ENCODE peak calls at places on chromosomes 12 and 14, in five cellular contexts. One of them, this sample, is unnamed.

GRCh38 chr14:20332386-20332945 is 613 bp downstream of the CCNB1IP1 start:
- DNase-seq in epithelial cell of esophagus: peak; percentile 14
- DNase-seq in T-cell: no peak
- DNase-seq in stimulated activated CD8-positive, alpha-beta memory T cell treated with anti-CD3 and anti-CD28 coated beads, Interleukin-2, amount 100 ng/mL, for 1 hour: no peak
- DNase-seq in activated CD4-positive, alpha-beta memory T cell treated with anti-CD3 and anti-CD28 coated beads, Interleukin-2, amount 10 ng/mL, durations not matched to agents 7 days and 5 days: no peak
- DNase-seq in this sample: peak; percentile 30

GRCh38 chr14:32073537-32074189 is 3.4 kb upstream of the ARHGAP5 start:
- DNase-seq in epithelial cell of esophagus: peak; percentile 88
- DNase-seq in activated CD4-positive, alpha-beta memory T cell treated with anti-CD3 and anti-CD28 coated beads, Interleukin-2, amount 10 ng/mL, durations not matched to agents 7 days and 5 days: peak; percentile 54
- DNase-seq in T-cell: peak; percentile 12
- DNase-seq in stimulated activated CD8-positive, alpha-beta memory T cell treated with anti-CD3 and anti-CD28 coated beads, Interleukin-2, amount 100 ng/mL, for 1 hour: no peak
- DNase-seq in this sample: peak; percentile 82

GRCh38 chr14:78088941-78089340 is 81.2 kb upstream of the NRXN3 start:
- DNase-seq in epithelial cell of esophagus: no peak
- DNase-seq in stimulated activated CD8-positive, alpha-beta memory T cell treated with anti-CD3 and anti-CD28 coated beads, Interleukin-2, amount 100 ng/mL, for 1 hour: no peak
- DNase-seq in T-cell: no peak
- DNase-seq in activated CD4-positive, alpha-beta memory T cell treated with anti-CD3 and anti-CD28 coated beads, Interleukin-2, amount 10 ng/mL, durations not matched to agents 7 days and 5 days: no peak
- DNase-seq in this sample: peak; percentile 46

GRCh38 chr12:46406352-46407027 is 33.9 kb upstream of the SLC38A2 start:
- DNase-seq in T-cell: no peak
- DNase-seq in epithelial cell of esophagus: no peak
- DNase-seq in activated CD4-positive, alpha-beta memory T cell treated with anti-CD3 and anti-CD28 coated beads, Interleukin-2, amount 10 ng/mL, durations not matched to agents 7 days and 5 days: no peak
- DNase-seq in stimulated activated CD8-positive, alpha-beta memory T cell treated with anti-CD3 and anti-CD28 coated beads, Interleukin-2, amount 100 ng/mL, for 1 hour: no peak
- DNase-seq in this sample: no peak

GRCh38 chr12:121894633-121895032 is 6.0 kb downstream of the PSMD9 start:
- DNase-seq in activated CD4-positive, alpha-beta memory T cell treated with anti-CD3 and anti-CD28 coated beads, Interleukin-2, amount 10 ng/mL, durations not matched to agents 7 days and 5 days: no peak
- DNase-seq in T-cell: no peak
- DNase-seq in epithelial cell of esophagus: peak; percentile 50
- DNase-seq in stimulated activated CD8-positive, alpha-beta memory T cell treated with anti-CD3 and anti-CD28 coated beads, Interleukin-2, amount 100 ng/mL, for 1 hour: no peak
- DNase-seq in this sample: peak; percentile 38

GRCh38 chr12:99984271-99985128 is at the start of gene ANKS1B:
- DNase-seq in T-cell: no peak
- DNase-seq in epithelial cell of esophagus: peak; percentile 29
- DNase-seq in stimulated activated CD8-positive, alpha-beta memory T cell treated with anti-CD3 and anti-CD28 coated beads, Interleukin-2, amount 100 ng/mL, for 1 hour: no peak
- DNase-seq in activated CD4-positive, alpha-beta memory T cell treated with anti-CD3 and anti-CD28 coated beads, Interleukin-2, amount 10 ng/mL, durations not matched to agents 7 days and 5 days: no peak
- DNase-seq in this sample: peak; percentile 63

GRCh38 chr14:98623806-98624430 is 648.1 kb downstream of the BCL11B start:
- DNase-seq in T-cell: no peak
- DNase-seq in activated CD4-positive, alpha-beta memory T cell treated with anti-CD3 and anti-CD28 coated beads, Interleukin-2, amount 10 ng/mL, durations not matched to agents 7 days and 5 days: no peak
- DNase-seq in epithelial cell of esophagus: no peak
- DNase-seq in stimulated activated CD8-positive, alpha-beta memory T cell treated with anti-CD3 and anti-CD28 coated beads, Interleukin-2, amount 100 ng/mL, for 1 hour: no peak
- DNase-seq in this sample: no peak

GRCh38 chr12:96263449-96263902 is 69.3 kb downstream of the ELK3 start:
- DNase-seq in activated CD4-positive, alpha-beta memory T cell treated with anti-CD3 and anti-CD28 coated beads, Interleukin-2, amount 10 ng/mL, durations not matched to agents 7 days and 5 days: no peak
- DNase-seq in stimulated activated CD8-positive, alpha-beta memory T cell treated with anti-CD3 and anti-CD28 coated beads, Interleukin-2, amount 100 ng/mL, for 1 hour: no peak
- DNase-seq in T-cell: no peak
- DNase-seq in epithelial cell of esophagus: no peak
- DNase-seq in this sample: no peak

GRCh38 chr14:56273151-56273550 is 154.9 kb downstream of the PELI2 start:
- DNase-seq in activated CD4-positive, alpha-beta memory T cell treated with anti-CD3 and anti-CD28 coated beads, Interleukin-2, amount 10 ng/mL, durations not matched to agents 7 days and 5 days: no peak
- DNase-seq in epithelial cell of esophagus: no peak
- DNase-seq in stimulated activated CD8-positive, alpha-beta memory T cell treated with anti-CD3 and anti-CD28 coated beads, Interleukin-2, amount 100 ng/mL, for 1 hour: no peak
- DNase-seq in T-cell: no peak
- DNase-seq in this sample: peak; percentile 9

GRCh38 chr12:64696065-64696741 is 63.0 kb downstream of the GNS start:
- DNase-seq in activated CD4-positive, alpha-beta memory T cell treated with anti-CD3 and anti-CD28 coated beads, Interleukin-2, amount 10 ng/mL, durations not matched to agents 7 days and 5 days: no peak
- DNase-seq in stimulated activated CD8-positive, alpha-beta memory T cell treated with anti-CD3 and anti-CD28 coated beads, Interleukin-2, amount 100 ng/mL, for 1 hour: no peak
- DNase-seq in T-cell: no peak
- DNase-seq in epithelial cell of esophagus: peak; percentile 43
- DNase-seq in this sample: peak; percentile 42

GRCh38 chr14:106395460-106396050 is 869.2 kb downstream of the TMEM121 start:
- DNase-seq in epithelial cell of esophagus: no peak
- DNase-seq in activated CD4-positive, alpha-beta memory T cell treated with anti-CD3 and anti-CD28 coated beads, Interleukin-2, amount 10 ng/mL, durations not matched to agents 7 days and 5 days: no peak
- DNase-seq in stimulated activated CD8-positive, alpha-beta memory T cell treated with anti-CD3 and anti-CD28 coated beads, Interleukin-2, amount 100 ng/mL, for 1 hour: no peak
- DNase-seq in T-cell: peak; percentile 20
- DNase-seq in this sample: no peak

GRCh38 chr12:55742719-55743130 is at the start of gene GDF11:
- DNase-seq in stimulated activated CD8-positive, alpha-beta memory T cell treated with anti-CD3 and anti-CD28 coated beads, Interleukin-2, amount 100 ng/mL, for 1 hour: no peak
- DNase-seq in activated CD4-positive, alpha-beta memory T cell treated with anti-CD3 and anti-CD28 coated beads, Interleukin-2, amount 10 ng/mL, durations not matched to agents 7 days and 5 days: peak; percentile 76
- DNase-seq in T-cell: peak; percentile 45
- DNase-seq in epithelial cell of esophagus: peak; percentile 76
- DNase-seq in this sample: peak; percentile 73

GRCh38 chr12:116164976-116165425 is 112.5 kb downstream of the MED13L start:
- DNase-seq in T-cell: no peak
- DNase-seq in epithelial cell of esophagus: peak; percentile 82
- DNase-seq in activated CD4-positive, alpha-beta memory T cell treated with anti-CD3 and anti-CD28 coated beads, Interleukin-2, amount 10 ng/mL, durations not matched to agents 7 days and 5 days: no peak
- DNase-seq in stimulated activated CD8-positive, alpha-beta memory T cell treated with anti-CD3 and anti-CD28 coated beads, Interleukin-2, amount 100 ng/mL, for 1 hour: no peak
- DNase-seq in this sample: peak; percentile 59

GRCh38 chr12:104859144-104859543 is 98.9 kb downstream of the SLC41A2 start:
- DNase-seq in stimulated activated CD8-positive, alpha-beta memory T cell treated with anti-CD3 and anti-CD28 coated beads, Interleukin-2, amount 100 ng/mL, for 1 hour: no peak
- DNase-seq in activated CD4-positive, alpha-beta memory T cell treated with anti-CD3 and anti-CD28 coated beads, Interleukin-2, amount 10 ng/mL, durations not matched to agents 7 days and 5 days: no peak
- DNase-seq in T-cell: no peak
- DNase-seq in epithelial cell of esophagus: peak; percentile 27
- DNase-seq in this sample: peak; percentile 74

GRCh38 chr12:120761581-120761980 is 36.0 kb downstream of the ACADS start:
- DNase-seq in activated CD4-positive, alpha-beta memory T cell treated with anti-CD3 and anti-CD28 coated beads, Interleukin-2, amount 10 ng/mL, durations not matched to agents 7 days and 5 days: no peak
- DNase-seq in stimulated activated CD8-positive, alpha-beta memory T cell treated with anti-CD3 and anti-CD28 coated beads, Interleukin-2, amount 100 ng/mL, for 1 hour: no peak
- DNase-seq in T-cell: no peak
- DNase-seq in epithelial cell of esophagus: peak; percentile 99
- DNase-seq in this sample: peak; percentile 55

GRCh38 chr12:62446741-62447452 is 19.7 kb upstream of the MON2 start:
- DNase-seq in epithelial cell of esophagus: no peak
- DNase-seq in activated CD4-positive, alpha-beta memory T cell treated with anti-CD3 and anti-CD28 coated beads, Interleukin-2, amount 10 ng/mL, durations not matched to agents 7 days and 5 days: no peak
- DNase-seq in stimulated activated CD8-positive, alpha-beta memory T cell treated with anti-CD3 and anti-CD28 coated beads, Interleukin-2, amount 100 ng/mL, for 1 hour: no peak
- DNase-seq in T-cell: no peak
- DNase-seq in this sample: no peak

GRCh38 chr12:116534341-116535121 is 24.6 kb upstream of the MAP1LC3B2 start:
- DNase-seq in T-cell: no peak
- DNase-seq in stimulated activated CD8-positive, alpha-beta memory T cell treated with anti-CD3 and anti-CD28 coated beads, Interleukin-2, amount 100 ng/mL, for 1 hour: no peak
- DNase-seq in epithelial cell of esophagus: peak; percentile 51
- DNase-seq in activated CD4-positive, alpha-beta memory T cell treated with anti-CD3 and anti-CD28 coated beads, Interleukin-2, amount 10 ng/mL, durations not matched to agents 7 days and 5 days: no peak
- DNase-seq in this sample: peak; percentile 19

GRCh38 chr12:57300961-57301584 is 50.1 kb upstream of the STAC3 start:
- DNase-seq in T-cell: no peak
- DNase-seq in stimulated activated CD8-positive, alpha-beta memory T cell treated with anti-CD3 and anti-CD28 coated beads, Interleukin-2, amount 100 ng/mL, for 1 hour: no peak
- DNase-seq in activated CD4-positive, alpha-beta memory T cell treated with anti-CD3 and anti-CD28 coated beads, Interleukin-2, amount 10 ng/mL, durations not matched to agents 7 days and 5 days: no peak
- DNase-seq in epithelial cell of esophagus: no peak
- DNase-seq in this sample: no peak

GRCh38 chr12:51351913-51352532 is 5.5 kb upstream of the CELA1 start:
- DNase-seq in activated CD4-positive, alpha-beta memory T cell treated with anti-CD3 and anti-CD28 coated beads, Interleukin-2, amount 10 ng/mL, durations not matched to agents 7 days and 5 days: peak; percentile 56
- DNase-seq in stimulated activated CD8-positive, alpha-beta memory T cell treated with anti-CD3 and anti-CD28 coated beads, Interleukin-2, amount 100 ng/mL, for 1 hour: no peak
- DNase-seq in T-cell: peak; percentile 37
- DNase-seq in epithelial cell of esophagus: peak; percentile 60
- DNase-seq in this sample: peak; percentile 55

GRCh38 chr12:64232201-64232600 is 10.1 kb upstream of the KICS2 start:
- DNase-seq in activated CD4-positive, alpha-beta memory T cell treated with anti-CD3 and anti-CD28 coated beads, Interleukin-2, amount 10 ng/mL, durations not matched to agents 7 days and 5 days: no peak
- DNase-seq in stimulated activated CD8-positive, alpha-beta memory T cell treated with anti-CD3 and anti-CD28 coated beads, Interleukin-2, amount 100 ng/mL, for 1 hour: no peak
- DNase-seq in epithelial cell of esophagus: no peak
- DNase-seq in T-cell: no peak
- DNase-seq in this sample: no peak

GRCh38 chr14:92495041-92495440 is 18.5 kb upstream of the RIN3 start:
- DNase-seq in T-cell: no peak
- DNase-seq in epithelial cell of esophagus: peak; percentile 84
- DNase-seq in stimulated activated CD8-positive, alpha-beta memory T cell treated with anti-CD3 and anti-CD28 coated beads, Interleukin-2, amount 100 ng/mL, for 1 hour: no peak
- DNase-seq in activated CD4-positive, alpha-beta memory T cell treated with anti-CD3 and anti-CD28 coated beads, Interleukin-2, amount 10 ng/mL, durations not matched to agents 7 days and 5 days: no peak
- DNase-seq in this sample: peak; percentile 17

GRCh38 chr12:124294686-124295315 is at the start of gene RFLNA:
- DNase-seq in activated CD4-positive, alpha-beta memory T cell treated with anti-CD3 and anti-CD28 coated beads, Interleukin-2, amount 10 ng/mL, durations not matched to agents 7 days and 5 days: no peak
- DNase-seq in epithelial cell of esophagus: peak; percentile 20
- DNase-seq in T-cell: no peak
- DNase-seq in stimulated activated CD8-positive, alpha-beta memory T cell treated with anti-CD3 and anti-CD28 coated beads, Interleukin-2, amount 100 ng/mL, for 1 hour: no peak
- DNase-seq in this sample: no peak

GRCh38 chr12:42922512-42922865 is 332.9 kb upstream of the PRICKLE1 start:
- DNase-seq in activated CD4-positive, alpha-beta memory T cell treated with anti-CD3 and anti-CD28 coated beads, Interleukin-2, amount 10 ng/mL, durations not matched to agents 7 days and 5 days: no peak
- DNase-seq in stimulated activated CD8-positive, alpha-beta memory T cell treated with anti-CD3 and anti-CD28 coated beads, Interleukin-2, amount 100 ng/mL, for 1 hour: no peak
- DNase-seq in epithelial cell of esophagus: no peak
- DNase-seq in T-cell: no peak
- DNase-seq in this sample: no peak

GRCh38 chr12:32098112-32098511 is 8.5 kb upstream of the BICD1 start:
- DNase-seq in activated CD4-positive, alpha-beta memory T cell treated with anti-CD3 and anti-CD28 coated beads, Interleukin-2, amount 10 ng/mL, durations not matched to agents 7 days and 5 days: no peak
- DNase-seq in stimulated activated CD8-positive, alpha-beta memory T cell treated with anti-CD3 and anti-CD28 coated beads, Interleukin-2, amount 100 ng/mL, for 1 hour: no peak
- DNase-seq in epithelial cell of esophagus: no peak
- DNase-seq in T-cell: no peak
- DNase-seq in this sample: no peak

GRCh38 chr12:100234591-100235304 is 32.1 kb downstream of the DEPDC4 start:
- DNase-seq in T-cell: no peak
- DNase-seq in activated CD4-positive, alpha-beta memory T cell treated with anti-CD3 and anti-CD28 coated beads, Interleukin-2, amount 10 ng/mL, durations not matched to agents 7 days and 5 days: no peak
- DNase-seq in epithelial cell of esophagus: peak; percentile 64
- DNase-seq in stimulated activated CD8-positive, alpha-beta memory T cell treated with anti-CD3 and anti-CD28 coated beads, Interleukin-2, amount 100 ng/mL, for 1 hour: no peak
- DNase-seq in this sample: peak; percentile 53

GRCh38 chr12:122886851-122887816 is 8.8 kb downstream of the VPS37B start:
- DNase-seq in epithelial cell of esophagus: peak; percentile 95
- DNase-seq in activated CD4-positive, alpha-beta memory T cell treated with anti-CD3 and anti-CD28 coated beads, Interleukin-2, amount 10 ng/mL, durations not matched to agents 7 days and 5 days: peak; percentile 62
- DNase-seq in stimulated activated CD8-positive, alpha-beta memory T cell treated with anti-CD3 and anti-CD28 coated beads, Interleukin-2, amount 100 ng/mL, for 1 hour: no peak
- DNase-seq in T-cell: no peak
- DNase-seq in this sample: peak; percentile 94

GRCh38 chr14:50070840-50071548 is 45.4 kb downstream of the VCPKMT start:
- DNase-seq in epithelial cell of esophagus: no peak
- DNase-seq in T-cell: no peak
- DNase-seq in stimulated activated CD8-positive, alpha-beta memory T cell treated with anti-CD3 and anti-CD28 coated beads, Interleukin-2, amount 100 ng/mL, for 1 hour: no peak
- DNase-seq in activated CD4-positive, alpha-beta memory T cell treated with anti-CD3 and anti-CD28 coated beads, Interleukin-2, amount 10 ng/mL, durations not matched to agents 7 days and 5 days: no peak
- DNase-seq in this sample: no peak

GRCh38 chr12:117261267-117261666 is 71.0 kb upstream of the FBXO21 start:
- DNase-seq in stimulated activated CD8-positive, alpha-beta memory T cell treated with anti-CD3 and anti-CD28 coated beads, Interleukin-2, amount 100 ng/mL, for 1 hour: no peak
- DNase-seq in activated CD4-positive, alpha-beta memory T cell treated with anti-CD3 and anti-CD28 coated beads, Interleukin-2, amount 10 ng/mL, durations not matched to agents 7 days and 5 days: no peak
- DNase-seq in epithelial cell of esophagus: peak; percentile 34
- DNase-seq in T-cell: no peak
- DNase-seq in this sample: peak; percentile 96

GRCh38 chr12:66092559-66093269 is 37.8 kb downstream of the LLPH start:
- DNase-seq in stimulated activated CD8-positive, alpha-beta memory T cell treated with anti-CD3 and anti-CD28 coated beads, Interleukin-2, amount 100 ng/mL, for 1 hour: no peak
- DNase-seq in activated CD4-positive, alpha-beta memory T cell treated with anti-CD3 and anti-CD28 coated beads, Interleukin-2, amount 10 ng/mL, durations not matched to agents 7 days and 5 days: no peak
- DNase-seq in epithelial cell of esophagus: peak; percentile 89
- DNase-seq in T-cell: no peak
- DNase-seq in this sample: peak; percentile 83

GRCh38 chr14:103284574-103285467 is 49.2 kb upstream of the EIF5 start:
- DNase-seq in activated CD4-positive, alpha-beta memory T cell treated with anti-CD3 and anti-CD28 coated beads, Interleukin-2, amount 10 ng/mL, durations not matched to agents 7 days and 5 days: no peak
- DNase-seq in stimulated activated CD8-positive, alpha-beta memory T cell treated with anti-CD3 and anti-CD28 coated beads, Interleukin-2, amount 100 ng/mL, for 1 hour: no peak
- DNase-seq in T-cell: no peak
- DNase-seq in epithelial cell of esophagus: peak; percentile 41
- DNase-seq in this sample: peak; percentile 59

GRCh38 chr12:46154221-46154975 is 114.4 kb downstream of the SLC38A1 start:
- DNase-seq in T-cell: no peak
- DNase-seq in epithelial cell of esophagus: peak; percentile 94
- DNase-seq in stimulated activated CD8-positive, alpha-beta memory T cell treated with anti-CD3 and anti-CD28 coated beads, Interleukin-2, amount 100 ng/mL, for 1 hour: no peak
- DNase-seq in activated CD4-positive, alpha-beta memory T cell treated with anti-CD3 and anti-CD28 coated beads, Interleukin-2, amount 10 ng/mL, durations not matched to agents 7 days and 5 days: no peak
- DNase-seq in this sample: peak; percentile 62

GRCh38 chr14:89351958-89352404 is 65.1 kb downstream of the FOXN3 start:
- DNase-seq in epithelial cell of esophagus: no peak
- DNase-seq in T-cell: no peak
- DNase-seq in stimulated activated CD8-positive, alpha-beta memory T cell treated with anti-CD3 and anti-CD28 coated beads, Interleukin-2, amount 100 ng/mL, for 1 hour: no peak
- DNase-seq in activated CD4-positive, alpha-beta memory T cell treated with anti-CD3 and anti-CD28 coated beads, Interleukin-2, amount 10 ng/mL, durations not matched to agents 7 days and 5 days: no peak
- DNase-seq in this sample: no peak

GRCh38 chr12:89731614-89732013 is 23.0 kb upstream of the ATP2B1 start:
- DNase-seq in T-cell: no peak
- DNase-seq in epithelial cell of esophagus: peak; percentile 69
- DNase-seq in stimulated activated CD8-positive, alpha-beta memory T cell treated with anti-CD3 and anti-CD28 coated beads, Interleukin-2, amount 100 ng/mL, for 1 hour: no peak
- DNase-seq in activated CD4-positive, alpha-beta memory T cell treated with anti-CD3 and anti-CD28 coated beads, Interleukin-2, amount 10 ng/mL, durations not matched to agents 7 days and 5 days: no peak
- DNase-seq in this sample: peak; percentile 23

GRCh38 chr14:39442293-39442692 is 10.1 kb upstream of the FBXO33 start:
- DNase-seq in T-cell: no peak
- DNase-seq in activated CD4-positive, alpha-beta memory T cell treated with anti-CD3 and anti-CD28 coated beads, Interleukin-2, amount 10 ng/mL, durations not matched to agents 7 days and 5 days: no peak
- DNase-seq in epithelial cell of esophagus: no peak
- DNase-seq in stimulated activated CD8-positive, alpha-beta memory T cell treated with anti-CD3 and anti-CD28 coated beads, Interleukin-2, amount 100 ng/mL, for 1 hour: no peak
- DNase-seq in this sample: no peak

GRCh38 chr14:68458840-68459469 is 333.9 kb downstream of the ZFP36L1 start:
- DNase-seq in stimulated activated CD8-positive, alpha-beta memory T cell treated with anti-CD3 and anti-CD28 coated beads, Interleukin-2, amount 100 ng/mL, for 1 hour: no peak
- DNase-seq in T-cell: no peak
- DNase-seq in activated CD4-positive, alpha-beta memory T cell treated with anti-CD3 and anti-CD28 coated beads, Interleukin-2, amount 10 ng/mL, durations not matched to agents 7 days and 5 days: no peak
- DNase-seq in epithelial cell of esophagus: peak; percentile 87
- DNase-seq in this sample: peak; percentile 99

GRCh38 chr14:49966304-49966809 is 73.5 kb downstream of the ARF6 start:
- DNase-seq in epithelial cell of esophagus: peak; percentile 25
- DNase-seq in stimulated activated CD8-positive, alpha-beta memory T cell treated with anti-CD3 and anti-CD28 coated beads, Interleukin-2, amount 100 ng/mL, for 1 hour: no peak
- DNase-seq in activated CD4-positive, alpha-beta memory T cell treated with anti-CD3 and anti-CD28 coated beads, Interleukin-2, amount 10 ng/mL, durations not matched to agents 7 days and 5 days: no peak
- DNase-seq in T-cell: no peak
- DNase-seq in this sample: peak; percentile 93

GRCh38 chr12:9404469-9405260 is 196.5 kb upstream of the PZP start:
- DNase-seq in activated CD4-positive, alpha-beta memory T cell treated with anti-CD3 and anti-CD28 coated beads, Interleukin-2, amount 10 ng/mL, durations not matched to agents 7 days and 5 days: no peak
- DNase-seq in epithelial cell of esophagus: no peak
- DNase-seq in stimulated activated CD8-positive, alpha-beta memory T cell treated with anti-CD3 and anti-CD28 coated beads, Interleukin-2, amount 100 ng/mL, for 1 hour: no peak
- DNase-seq in T-cell: no peak
- DNase-seq in this sample: no peak

GRCh38 chr14:54570651-54571415 is 3.9 kb downstream of the SAMD4A start:
- DNase-seq in activated CD4-positive, alpha-beta memory T cell treated with anti-CD3 and anti-CD28 coated beads, Interleukin-2, amount 10 ng/mL, durations not matched to agents 7 days and 5 days: no peak
- DNase-seq in stimulated activated CD8-positive, alpha-beta memory T cell treated with anti-CD3 and anti-CD28 coated beads, Interleukin-2, amount 100 ng/mL, for 1 hour: no peak
- DNase-seq in epithelial cell of esophagus: peak; percentile 90
- DNase-seq in T-cell: no peak
- DNase-seq in this sample: peak; percentile 79

GRCh38 chr14:99720941-99721791 is 37.1 kb downstream of the CYP46A1 start:
- DNase-seq in epithelial cell of esophagus: no peak
- DNase-seq in T-cell: no peak
- DNase-seq in stimulated activated CD8-positive, alpha-beta memory T cell treated with anti-CD3 and anti-CD28 coated beads, Interleukin-2, amount 100 ng/mL, for 1 hour: no peak
- DNase-seq in activated CD4-positive, alpha-beta memory T cell treated with anti-CD3 and anti-CD28 coated beads, Interleukin-2, amount 10 ng/mL, durations not matched to agents 7 days and 5 days: peak; percentile 11
- DNase-seq in this sample: no peak